ENCODE peak calls at places on chromosomes 13 and 19, in seven cellular contexts. B is left lung, X is thoracic aorta, O is prostate gland, Q is endodermal cell, U is Peyer's patch, C is pancreas. G is an unnamed sample.
A peak's percentile ranks its signal among the peaks of the same experiment; 100 is the strongest.

GRCh38 chr13:43908156-43909126 is 28.7 kb downstream of the LACC1 start:
- DNase-seq in B (no peak), X (no peak), O (peak; percentile 24), Q (no peak), U (no peak), C (no peak), G (peak; percentile 14)

GRCh38 chr19:29964171-29964570 is 22.1 kb downstream of the URI1 start:
- DNase-seq in B (no peak), X (no peak), O (no peak), Q (no peak), U (no peak), C (no peak), G (no peak)

GRCh38 chr13:109788372-109789195 is 2.2 kb upstream of the IRS2 start:
- DNase-seq in B (no peak), X (no peak), O (no peak), Q (no peak), U (no peak), C (no peak), G (peak; percentile 28)

GRCh38 chr13:112558696-112559418 is 29.1 kb downstream of the TUBGCP3 start:
- DNase-seq in B (no peak), X (no peak), O (no peak), Q (no peak), U (no peak), C (no peak), G (no peak)

GRCh38 chr13:109779074-109779473 is 7.3 kb downstream of the IRS2 start:
- DNase-seq in B (no peak), X (no peak), O (no peak), Q (no peak), U (no peak), C (no peak), G (peak; percentile 84)

GRCh38 chr19:16445238-16446107 is 26.3 kb downstream of the EPS15L1 start:
- DNase-seq in B (no peak), X (no peak), O (no peak), Q (no peak), U (no peak), C (no peak), G (no peak)

GRCh38 chr19:23799321-23799720 is 40.6 kb upstream of the ZNF681 start:
- DNase-seq in B (no peak), X (no peak), O (no peak), Q (no peak), U (no peak), C (no peak), G (peak; percentile 63)

GRCh38 chr13:101425156-101425471 is 8.8 kb upstream of the NALCN start:
- DNase-seq in B (no peak), X (no peak), O (no peak), Q (no peak), U (no peak), C (no peak), G (no peak)

GRCh38 chr19:55406091-55406868 is 1.3 kb downstream of the UBE2S start:
- DNase-seq in B (no peak), X (no peak), O (no peak), Q (peak; percentile 39), U (no peak), C (no peak), G (no peak)

GRCh38 chr13:47904239-47904638 is 96.8 kb downstream of the SUCLA2 start:
- DNase-seq in B (no peak), X (no peak), O (no peak), Q (no peak), U (no peak), C (no peak), G (no peak)

GRCh38 chr13:45179428-45179827 is 21.4 kb downstream of the KCTD4 start:
- DNase-seq in B (no peak), X (no peak), O (no peak), Q (no peak), U (no peak), C (no peak), G (no peak)

GRCh38 chr19:7642295-7643046 is 5.6 kb downstream of the STXBP2 start:
- DNase-seq in B (no peak), X (no peak), O (no peak), Q (no peak), U (no peak), C (no peak), G (no peak)

GRCh38 chr13:23447927-23448326 is 14.4 kb upstream of the SACS start:
- DNase-seq in B (no peak), X (no peak), O (no peak), Q (no peak), U (no peak), C (no peak), G (no peak)

GRCh38 chr13:75391432-75392100 is 90.4 kb downstream of the TBC1D4 start:
- DNase-seq in B (no peak), X (no peak), O (no peak), Q (no peak), U (no peak), C (no peak), G (no peak)

GRCh38 chr13:48838193-48839000 is 137.3 kb upstream of the FNDC3A start:
- DNase-seq in B (no peak), X (no peak), O (no peak), Q (no peak), U (no peak), C (no peak), G (no peak)

GRCh38 chr19:50003810-50004419 is 21.3 kb downstream of the VRK3 start:
- DNase-seq in B (peak; percentile 57), X (peak; percentile 59), O (no peak), Q (no peak), U (no peak), C (no peak), G (no peak)

GRCh38 chr19:13817615-13818371 is 22.6 kb downstream of the ZSWIM4 start:
- DNase-seq in B (peak; percentile 84), X (no peak), O (peak; percentile 81), Q (peak; percentile 98), U (peak; percentile 91), C (peak; percentile 91), G (no peak)

GRCh38 chr19:7348587-7349230 is at the start of gene ARHGEF18:
- DNase-seq in B (peak; percentile 73), X (no peak), O (no peak), Q (no peak), U (no peak), C (no peak), G (peak; percentile 85)

GRCh38 chr13:106619688-106620555 is 52.0 kb upstream of the ARGLU1 start:
- DNase-seq in B (no peak), X (no peak), O (no peak), Q (peak; percentile 73), U (no peak), C (no peak), G (peak; percentile 52)

GRCh38 chr19:11814707-11815050 is 606 bp downstream of the ZNF440 start:
- DNase-seq in B (no peak), X (no peak), O (peak; percentile 9), Q (no peak), U (no peak), C (no peak), G (no peak)

GRCh38 chr13:114130708-114131580 is 1.5 kb downstream of the RASA3 start:
- DNase-seq in B (peak; percentile 55), X (peak; percentile 51), O (no peak), Q (peak; percentile 79), U (no peak), C (peak; percentile 46), G (peak; percentile 36)

GRCh38 chr13:34078334-34078999 is 260.5 kb downstream of the RFC3 start:
- DNase-seq in B (no peak), X (no peak), O (no peak), Q (no peak), U (no peak), C (no peak), G (no peak)

GRCh38 chr13:99059498-99060070 is 81.7 kb upstream of the DOCK9 start:
- DNase-seq in B (no peak), X (no peak), O (no peak), Q (no peak), U (no peak), C (no peak), G (no peak)

GRCh38 chr13:91347996-91348905 is 764 bp downstream of the MIR17HG start:
- DNase-seq in B (peak; percentile 61), X (no peak), O (peak; percentile 20), Q (peak; percentile 56), U (peak; percentile 72), C (peak; percentile 57), G (peak; percentile 65)

GRCh38 chr13:24052547-24052981 is 108.0 kb upstream of the SPATA13 start:
- DNase-seq in B (no peak), X (no peak), O (no peak), Q (no peak), U (no peak), C (no peak), G (no peak)

GRCh38 chr13:98919566-98919965 is 58.3 kb downstream of the DOCK9 start:
- DNase-seq in B (no peak), X (no peak), O (no peak), Q (peak; percentile 52), U (no peak), C (no peak), G (no peak)

GRCh38 chr13:75761373-75761772 is 125.2 kb downstream of the LMO7 start:
- DNase-seq in B (no peak), X (no peak), O (no peak), Q (no peak), U (no peak), C (no peak), G (no peak)

DNA sequence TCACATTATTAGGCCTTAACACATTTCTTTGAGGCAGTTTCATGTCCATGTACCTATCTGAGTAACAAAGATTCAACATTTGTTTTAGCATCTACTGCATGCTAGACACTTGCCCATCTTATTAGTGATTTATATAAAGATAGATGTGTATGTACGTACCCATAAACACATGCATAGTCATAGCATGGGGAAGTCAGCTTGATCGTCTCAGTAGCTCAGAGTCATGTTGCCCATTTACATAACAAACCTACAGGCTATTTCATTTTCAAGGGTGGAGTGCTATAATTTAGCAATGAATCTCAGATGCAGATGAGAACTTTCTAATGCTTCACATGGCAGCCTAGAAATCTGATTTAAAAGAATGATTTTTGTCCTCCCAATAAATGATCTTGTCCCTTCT is 23.5 kb downstream of the FLT1 start:
- DNase-seq in B (no peak), X (no peak), O (no peak), Q (no peak), U (no peak), C (no peak), G (no peak)
- H3K4me1 ChIP-seq in B (peaks cover 65% of the 10 kb centered on the region), X (peaks cover 7% of the 10 kb centered on the region), O (no peaks in the 10 kb centered on the region), Q (no peaks in the 10 kb centered on the region), U (no peaks in the 10 kb centered on the region), C (no peaks in the 10 kb centered on the region), G (no peaks in the 10 kb centered on the region)

GRCh38 chr13:40622761-40623160 is 43.7 kb downstream of the FOXO1 start:
- DNase-seq in B (no peak), X (no peak), O (no peak), Q (no peak), U (no peak), C (no peak), G (no peak)
- H3K4me3 ChIP-seq in B (no peak overlapping the region), X (no peak overlapping the region), O (no peak overlapping the region), Q (peak overlapping the region; percentile 20), U (no peak overlapping the region), C (no peak overlapping the region), G (no peak overlapping the region)

DNA sequence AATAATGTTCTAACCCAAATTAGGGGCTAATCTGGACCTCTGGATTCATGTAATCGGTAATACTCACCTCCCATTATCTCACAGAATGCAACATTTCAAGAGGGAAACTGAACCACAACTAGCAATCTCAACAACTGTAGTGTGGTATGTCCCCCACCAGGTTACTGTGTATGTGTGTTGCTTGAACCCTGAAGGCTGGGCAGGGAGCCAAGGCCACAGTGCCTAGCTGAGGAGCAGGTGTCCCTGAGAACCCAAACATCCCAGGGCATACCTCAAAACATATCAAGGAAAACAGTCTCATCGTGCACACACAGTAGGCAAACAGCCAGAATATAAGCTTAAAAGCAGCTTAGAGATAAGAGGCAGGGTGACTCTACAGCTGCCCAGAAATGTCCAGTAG is 20.5 kb upstream of the NEK3 start:
- DNase-seq in B (no peak), X (no peak), O (no peak), Q (no peak), U (no peak), C (no peak), G (no peak)
- H3K36me3 ChIP-seq in B (no peaks in the 10 kb centered on the region), X (peaks cover 13% of the 10 kb centered on the region), O (no peaks in the 10 kb centered on the region), Q (peaks cover 47% of the 10 kb centered on the region), U (peaks cover 27% of the 10 kb centered on the region), C (peaks cover 7% of the 10 kb centered on the region), G (peaks cover 43% of the 10 kb centered on the region)

GRCh38 chr19:5690955-5691204 is 785 bp downstream of the RPL36 start:
- DNase-seq in B (no peak), X (no peak), O (no peak), Q (no peak), U (no peak), C (no peak), G (no peak)
- H3K4me1 ChIP-seq in B (peaks cover 44% of the 10 kb centered on the region), X (peaks cover 36% of the 10 kb centered on the region), O (peaks cover 13% of the 10 kb centered on the region), Q (no peaks in the 10 kb centered on the region), U (peaks cover 28% of the 10 kb centered on the region), C (peaks cover 6% of the 10 kb centered on the region), G (peaks cover 12% of the 10 kb centered on the region)

G was measured in naive thymus-derived CD4-positive, alpha-beta T cell.